ENCODE peak calls at places on chromosomes 7 and 10, in six cellular contexts. Y is brain microvascular endothelial cell, M is HFF-Myc, C is cardiac fibroblast, B is RWPE1, O is fibroblast of the aortic adventitia. F is an unnamed sample.

GRCh38 chr10:94279835-94280709 is 82.7 kb downstream of the NOC3L start:
- DNase-seq in B (peak), C (peak), Y (peak), M (peak), O (peak), F (peak)

GRCh38 chr10:96025566-96025965 is 17.8 kb upstream of the CCNJ start:
- DNase-seq in M (no peak), Y (peak), C (peak), O (no peak), B (no peak), F (peak)

GRCh38 chr10:86944907-86945306 is 12.5 kb downstream of the MMRN2 start:
- DNase-seq in Y (no peak), C (no peak), M (no peak), O (no peak), B (no peak), F (no peak)

GRCh38 chr7:97018126-97018601 is 6.5 kb downstream of the DLX5 start:
- DNase-seq in C (no peak), B (no peak), M (no peak), Y (no peak), O (no peak), F (no peak)

GRCh38 chr10:64658528-64658927 is 1137.3 kb downstream of the REEP3 start:
- DNase-seq in M (no peak), O (no peak), Y (no peak), B (no peak), C (no peak), F (no peak)

GRCh38 chr7:103048833-103049232 is 25.8 kb downstream of the FBXL13 start:
- DNase-seq in M (peak), B (no peak), O (no peak), C (no peak), Y (no peak), F (peak)

GRCh38 chr7:72309476-72309875 is 102.7 kb downstream of the CALN1 start:
- DNase-seq in M (no peak), Y (no peak), B (no peak), O (no peak), C (no peak), F (no peak)

GRCh38 chr10:32393942-32394341 is 47.0 kb upstream of the EPC1 start:
- DNase-seq in M (no peak), B (no peak), O (no peak), C (no peak), Y (no peak), F (no peak)

GRCh38 chr10:90288403-90288933 is 569.4 kb downstream of the HTR7 start:
- DNase-seq in C (peak), Y (peak), M (no peak), O (peak), B (peak), F (peak)

GRCh38 chr10:83346216-83346910 is 792.9 kb upstream of the GHITM start:
- DNase-seq in B (no peak), C (peak), O (no peak), M (no peak), Y (peak), F (no peak)

GRCh38 chr10:6866757-6867156 is 286.7 kb upstream of the PRKCQ start:
- DNase-seq in B (no peak), C (no peak), O (no peak), Y (no peak), M (no peak), F (no peak)

GRCh38 chr7:151863386-151864079 is 13.4 kb downstream of the PRKAG2 start:
- DNase-seq in Y (no peak), C (no peak), B (no peak), O (no peak), M (no peak), F (peak)

GRCh38 chr7:121313220-121313792 is 15.5 kb upstream of the WNT16 start:
- DNase-seq in C (no peak), O (no peak), B (peak), M (no peak), Y (no peak), F (peak)

GRCh38 chr7:2383543-2384274 is 19.7 kb upstream of the CHST12 start:
- DNase-seq in M (no peak), Y (no peak), C (no peak), O (no peak), B (no peak), F (no peak)

GRCh38 chr10:67697646-67698245 is 1.8 kb upstream of the CTNNA3 start:
- DNase-seq in B (peak), O (peak), M (peak), Y (peak), C (peak), F (peak)

GRCh38 chr10:5976689-5977470 is 463 bp downstream of the IL15RA start:
- DNase-seq in O (peak), Y (no peak), C (peak), M (no peak), B (peak), F (peak)

GRCh38 chr7:23907012-23907411 is 197.0 kb downstream of the STK31 start:
- DNase-seq in O (peak), M (no peak), B (peak), C (no peak), Y (no peak), F (peak)

GRCh38 chr10:70779685-70780369 is 5.3 kb downstream of the TBATA start:
- DNase-seq in Y (no peak), M (no peak), B (no peak), C (no peak), O (no peak), F (no peak)

GRCh38 chr7:158475036-158475678 is 112.5 kb downstream of the PTPRN2 start:
- DNase-seq in M (no peak), Y (no peak), O (no peak), B (no peak), C (no peak), F (no peak)

GRCh38 chr7:150781016-150781415 is 19.1 kb downstream of the TMEM176B start:
- DNase-seq in M (no peak), C (peak), O (peak), B (no peak), Y (peak), F (no peak)

GRCh38 chr7:27611043-27611442 is 51.6 kb downstream of the HIBADH start:
- DNase-seq in M (no peak), O (peak), B (peak), C (peak), Y (no peak), F (peak)

GRCh38 chr7:6271091-6271658 is 1.2 kb downstream of the CYTH3 start:
- DNase-seq in Y (no peak), C (peak), M (no peak), O (peak), B (peak), F (peak)

GRCh38 chr10:97333351-97333600 is 1.3 kb downstream of the FRAT2 start:
- DNase-seq in Y (no peak), O (peak), B (peak), C (peak), M (no peak), F (peak)
- TF ChIP-seq CTCF in Y (peak), O (no peak), B (no peak), C (no peak), M (no peak), F (no peak)

GRCh38 chr10:14775656-14776055 is 959 bp upstream of the FAM107B start:
- DNase-seq in C (no peak), O (no peak), Y (no peak), B (no peak), M (no peak), F (no peak)

GRCh38 chr10:14772399-14772798 is 2.3 kb downstream of the FAM107B start:
- DNase-seq in C (peak), B (no peak), O (no peak), M (no peak), Y (no peak), F (no peak)

GRCh38 chr10:14774214-14774580 is 500 bp downstream of the FAM107B start:
- DNase-seq in C (no peak), O (no peak), Y (no peak), M (no peak), B (no peak), F (no peak)

GRCh38 chr10:14774797-14775196 is at the start of gene FAM107B:
- DNase-seq in O (no peak), C (no peak), B (no peak), M (no peak), Y (no peak), F (no peak)

GRCh38 chr10:14773551-14774213 is 1.0 kb downstream of the FAM107B start:
- DNase-seq in O (no peak), Y (no peak), M (no peak), B (no peak), C (no peak), F (no peak)
- TF ChIP-seq CTCF in O (peak), Y (no peak), M (no peak), B (no peak), C (peak), F (no peak)

DNA sequence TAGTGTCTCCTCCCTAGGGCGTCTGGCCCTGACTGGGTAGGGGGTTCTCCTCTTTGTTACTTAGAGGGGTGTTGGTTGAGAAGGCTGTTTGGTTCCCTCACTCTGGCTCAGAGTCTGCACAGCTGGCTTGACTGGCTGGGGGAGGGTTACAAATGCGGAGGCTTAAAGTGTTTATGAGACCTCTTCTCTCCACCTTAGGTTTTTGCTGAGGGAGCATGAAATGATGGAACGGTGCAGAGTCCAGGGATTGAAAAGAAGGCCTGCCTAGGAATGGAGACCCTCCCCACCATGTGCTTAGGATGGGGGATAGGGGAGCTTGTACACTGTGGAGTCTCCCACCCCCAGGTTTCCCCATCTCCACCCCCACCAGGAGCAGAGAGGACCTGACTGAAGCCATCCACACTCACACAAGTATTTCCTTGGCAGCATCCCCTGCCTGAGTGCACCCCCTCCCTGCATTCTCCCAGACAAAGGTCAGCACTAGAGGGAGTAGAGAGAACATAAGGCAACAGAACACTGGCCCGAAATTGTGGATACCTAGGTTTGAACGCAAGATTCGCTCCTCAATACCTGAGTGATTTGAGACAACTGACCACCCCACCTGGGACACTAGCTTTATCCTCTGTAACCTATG is 1.7 kb upstream of the LDB1 start:
- DNase-seq in O (peak), Y (no peak), B (no peak), C (peak), M (no peak), F (no peak)
- TF ChIP-seq CTCF in O (peak), Y (peak), B (no peak), C (peak), M (peak), F (no peak)

GRCh38 chr10:98391578-98391991 is 23.4 kb downstream of the PYROXD2 start:
- DNase-seq in Y (no peak), C (peak), B (no peak), M (no peak), O (peak), F (peak)
- TF ChIP-seq CTCF in Y (no peak), C (no peak), B (no peak), M (no peak), O (no peak), F (no peak)

DNA sequence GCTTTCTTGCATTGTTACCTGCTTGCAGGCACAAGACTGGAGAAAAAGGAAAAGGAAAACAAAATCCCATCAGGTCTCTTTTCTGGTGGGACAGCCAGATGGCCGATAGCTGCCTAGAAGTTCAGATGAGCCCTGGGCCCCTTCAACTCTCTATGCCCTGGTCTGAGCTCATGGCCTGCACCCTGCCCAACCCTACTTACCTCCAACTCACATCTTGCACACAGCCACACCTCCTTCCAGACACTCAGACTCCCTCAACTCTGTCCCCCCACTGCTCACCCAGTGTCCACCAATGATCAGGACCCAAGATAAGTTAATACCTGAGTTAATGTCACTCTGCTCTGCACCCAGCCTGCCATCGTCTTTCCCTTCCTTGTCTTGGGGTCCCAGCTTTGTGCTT is 10.9 kb downstream of the RBP3 start:
- DNase-seq in O (no peak), M (no peak), C (no peak), B (no peak), Y (no peak), F (no peak)
- TF ChIP-seq CTCF in O (no peak), M (no peak), C (no peak), B (no peak), Y (no peak), F (no peak)

F was measured in MCF 10A.